ENCODE peak calls at places on chromosome 19, in seven cellular contexts. A, Z, K, R, L, W and U are unnamed samples.

GRCh38 chr19:29538651-29539050 is 12.9 kb downstream of the VSTM2B start:
- DNase-seq in W (no peak), A (no peak), L (no peak), K (no peak), R (no peak), Z (no peak), U (no peak)

GRCh38 chr19:49295208-49295880 is 29.6 kb downstream of the SLC6A16 start:
- DNase-seq in K (no peak), R (no peak), W (no peak), Z (no peak), L (no peak), A (no peak), U (no peak)

GRCh38 chr19:1470864-1471513 is 8.0 kb downstream of the C19orf25 start:
- DNase-seq in Z (no peak), L (no peak), R (no peak), A (no peak), K (no peak), W (no peak), U (no peak)

GRCh38 chr19:54137913-54138776 is 583 bp downstream of the CNOT3 start:
- DNase-seq in W (no peak), A (no peak), K (no peak), Z (peak), L (peak), R (no peak), U (peak)

GRCh38 chr19:44903602-44904425 is 1.8 kb upstream of the APOE start:
- DNase-seq in A (no peak), K (peak), L (peak), W (peak), R (peak), Z (peak), U (peak)

GRCh38 chr19:3801412-3802096 is 15.4 kb upstream of the MATK start:
- DNase-seq in K (peak), Z (no peak), L (peak), W (peak), A (no peak), R (peak), U (peak)

GRCh38 chr19:1360818-1361461 is 22.8 kb upstream of the NDUFS7 start:
- DNase-seq in W (no peak), Z (peak), L (no peak), K (peak), A (peak), R (peak), U (no peak)

GRCh38 chr19:54248016-54248601 is 5.5 kb upstream of the LILRA6 start:
- DNase-seq in Z (no peak), L (peak), A (peak), R (no peak), K (peak), W (peak), U (peak)

GRCh38 chr19:56110515-56111448 is 10.3 kb downstream of the ZNF787 start:
- DNase-seq in Z (peak), W (no peak), L (peak), A (no peak), K (peak), R (no peak), U (no peak)

GRCh38 chr19:2223391-2223790 is 12.7 kb downstream of the PLEKHJ1 start:
- DNase-seq in A (no peak), K (no peak), Z (no peak), R (no peak), W (no peak), L (no peak), U (no peak)

GRCh38 chr19:46393456-46394397 is 19.6 kb downstream of the CCDC8 start:
- DNase-seq in A (no peak), W (no peak), K (no peak), Z (no peak), L (no peak), R (no peak), U (no peak)

GRCh38 chr19:49593233-49594113 is 2.5 kb downstream of the PRR12 start:
- DNase-seq in R (peak), A (peak), W (peak), K (peak), L (peak), Z (peak), U (peak)

GRCh38 chr19:48400018-48400742 is 6.7 kb downstream of the GRIN2D start:
- DNase-seq in A (peak), W (no peak), R (no peak), K (peak), L (peak), Z (no peak), U (no peak)

GRCh38 chr19:39824143-39825092 is 9.5 kb downstream of the DYRK1B start:
- DNase-seq in K (peak), A (peak), W (peak), Z (peak), L (peak), R (peak), U (peak)

GRCh38 chr19:33554391-33554790 is 32.8 kb upstream of the PEPD start:
- DNase-seq in L (no peak), R (no peak), A (no peak), W (no peak), K (no peak), Z (no peak), U (no peak)

GRCh38 chr19:38384209-38385027 is 3.4 kb downstream of the GGN start:
- DNase-seq in K (peak), W (no peak), A (no peak), R (no peak), L (no peak), Z (no peak), U (no peak)

GRCh38 chr19:40754611-40755247 is 3.7 kb downstream of the SNRPA start:
- DNase-seq in W (peak), L (no peak), A (no peak), K (peak), Z (peak), R (peak), U (peak)

GRCh38 chr19:2540251-2540645 is 64.3 kb downstream of the GADD45B start:
- DNase-seq in A (no peak), R (no peak), Z (no peak), L (no peak), K (no peak), W (no peak), U (no peak)

GRCh38 chr19:33518541-33518940 is 3.0 kb downstream of the PEPD start:
- DNase-seq in A (no peak), K (no peak), R (no peak), L (no peak), Z (no peak), W (no peak), U (no peak)

GRCh38 chr19:18171605-18172327 is 1.8 kb upstream of the IFI30 start:
- DNase-seq in R (no peak), Z (no peak), A (no peak), L (peak), K (no peak), W (no peak), U (peak)

GRCh38 chr19:45691516-45692186 is at the start of gene SNRPD2:
- DNase-seq in Z (peak), A (peak), K (peak), R (peak), L (peak), W (peak), U (peak)

GRCh38 chr19:39186391-39186790 is 10.4 kb upstream of the NCCRP1 start:
- DNase-seq in K (no peak), L (no peak), R (no peak), W (no peak), Z (no peak), A (no peak), U (no peak)

GRCh38 chr19:4832776-4833175 is 1.3 kb upstream of the TICAM1 start:
- DNase-seq in Z (no peak), L (no peak), K (no peak), R (no peak), A (no peak), W (no peak), U (no peak)

GRCh38 chr19:3785464-3785937 is 680 bp downstream of the MATK start:
- DNase-seq in K (no peak), W (peak), R (no peak), Z (no peak), A (no peak), L (no peak), U (no peak)

GRCh38 chr19:38569368-38569983 is 48.3 kb downstream of the MAP4K1 start:
- DNase-seq in W (no peak), A (no peak), K (no peak), Z (no peak), L (no peak), R (no peak), U (peak)

GRCh38 chr19:8567522-8568172 is 9.6 kb downstream of the MYO1F start:
- DNase-seq in R (no peak), L (no peak), Z (no peak), K (no peak), W (no peak), A (no peak), U (no peak)

GRCh38 chr19:13573268-13573667 is 67.0 kb upstream of the CACNA1A start:
- DNase-seq in Z (no peak), L (no peak), K (no peak), R (no peak), A (no peak), W (no peak), U (no peak)

GRCh38 chr19:40257096-40257517 is 28.0 kb downstream of the AKT2 start:
- DNase-seq in A (no peak), W (no peak), Z (peak), R (no peak), L (no peak), K (no peak), U (no peak)

GRCh38 chr19:53898680-53899341 is 10.3 kb upstream of the CACNG7 start:
- DNase-seq in R (no peak), A (no peak), K (no peak), Z (no peak), W (no peak), L (no peak), U (no peak)

GRCh38 chr19:23440791-23441190 is 45.5 kb upstream of the ZNF91 start:
- DNase-seq in L (no peak), W (no peak), K (no peak), Z (no peak), R (no peak), A (no peak), U (peak)